ENCODE peak calls at places on chromosomes 4 and X, in four cellular contexts. C is A549, S is GM12878, G is HepG2. U is an unnamed sample.

GRCh38 chr4:5423670-5424069 is 284.7 kb downstream of the EVC2 start:
- DNase-seq in C (no peak), S (no peak), G (no peak), U (no peak)

GRCh38 chr4:168584321-168584771 is 87.5 kb downstream of the PALLD start:
- DNase-seq in C (no peak), S (no peak), G (no peak), U (no peak)

GRCh38 chrX:29726811-29727210 is 488.6 kb upstream of the MAGEB2 start:
- DNase-seq in C (no peak), S (no peak), G (no peak), U (no peak)

GRCh38 chr4:177229331-177229730 is 80.3 kb upstream of the NEIL3 start:
- DNase-seq in C (no peak), S (no peak), G (no peak), U (no peak)

GRCh38 chrX:97401154-97401553 is 517.4 kb downstream of the RPA4 start:
- DNase-seq in C (peak), S (peak), G (peak), U (no peak)

GRCh38 chr4:56757821-56758400 is 63.6 kb downstream of the SPINK2 start:
- DNase-seq in C (peak), S (peak), G (peak), U (no peak)

GRCh38 chrX:115233497-115234219 is at the start of gene LRCH2:
- DNase-seq in C (no peak), S (no peak), G (no peak), U (peak)

GRCh38 chrX:74179071-74179470 is 124.9 kb upstream of the ZCCHC13 start:
- DNase-seq in C (peak), S (no peak), G (peak), U (no peak)

GRCh38 chr4:128979934-128980333 is 113.4 kb downstream of the SCLT1 start:
- DNase-seq in C (peak), S (no peak), G (no peak), U (peak)

GRCh38 chrX:74372272-74372671 is 49.0 kb upstream of the SLC16A2 start:
- DNase-seq in C (no peak), S (no peak), G (no peak), U (no peak)

GRCh38 chr4:1910643-1911042 is 39.5 kb downstream of the NSD2 start:
- DNase-seq in C (peak), S (no peak), G (peak), U (peak)

GRCh38 chr4:76655566-76656479 is 220.8 kb downstream of the SHROOM3 start:
- DNase-seq in C (no peak), S (no peak), G (no peak), U (no peak)
- TF ChIP-seq PBX3 in C (no peak), S (no peak), G (no peak), U (no peak)

GRCh38 chrX:4314586-4314985 is 601.1 kb upstream of the PRKX start:
- DNase-seq in C (no peak), S (no peak), G (no peak), U (no peak)
- TF ChIP-seq USF2 in C (no peak), S (no peak), G (no peak), U (no peak)

GRCh38 chr4:40675166-40675565 is 45.5 kb upstream of the RBM47 start:
- DNase-seq in C (no peak), S (no peak), G (no peak), U (no peak)
- TF ChIP-seq PBX3 in C (no peak), S (no peak), G (no peak), U (no peak)

DNA sequence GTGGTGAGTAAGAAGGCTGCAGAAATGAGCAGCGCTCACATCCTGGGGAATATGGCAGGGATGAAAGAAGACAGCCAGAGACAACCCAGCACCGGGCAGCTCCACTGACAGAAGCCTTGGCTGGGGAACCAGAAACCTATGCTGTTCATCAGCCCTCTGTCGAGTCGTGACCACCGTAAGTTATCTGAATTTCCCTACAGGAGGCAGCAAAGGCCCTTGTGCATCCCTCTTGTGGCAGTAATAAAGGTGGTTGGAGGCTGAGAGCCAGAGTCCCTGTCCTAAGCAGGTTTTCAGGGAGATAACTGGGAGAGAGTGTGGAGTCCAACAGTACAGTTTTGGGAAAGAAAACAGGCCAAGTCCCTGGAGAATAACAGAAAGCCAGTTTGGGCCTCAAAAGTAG is 194.0 kb upstream of the BOD1L1 start:
- DNase-seq in C (peak), S (no peak), G (no peak), U (no peak)
- TF ChIP-seq USF2 in C (no peak), S (no peak), G (no peak), U (no peak)

GRCh38 chr4:87306056-87306455 is 16.6 kb downstream of the HSD17B13 start:
- DNase-seq in C (no peak), S (no peak), G (no peak), U (no peak)
- TF ChIP-seq PBX3 in C (no peak), S (no peak), G (no peak), U (no peak)